ENCODE peak calls at places on chromosomes 6 and 20, in six cellular contexts. V is NCI-H1105; K is adipocyte; X is activated T-helper 2 cell treated with anti-CD3 and anti-CD28 coated beads, Interferon-gamma antibody, Interleukin-2, Interleukin-4, amounts not matched to agents 10 μg/mL and 5 μg/mL and 100 μg/mL, durations not matched to agents 14 hours and 24 hours and 36 hours; T is fibroblast of the conjunctiva; Q is bronchial epithelial cell. Z is an unnamed sample.

GRCh38 chr6:26031595-26032386 is 55.4 kb upstream of the HFE start:
- DNase-seq in V (peak; percentile 99), K (peak; percentile 97), X (peak; percentile 90), T (peak; percentile 96), Q (peak; percentile 93), Z (peak; percentile 69)

GRCh38 chr20:35732644-35732982 is 9.4 kb downstream of the RBM39 start:
- DNase-seq in V (no peak), K (no peak), X (no peak), T (no peak), Q (no peak), Z (no peak)

GRCh38 chr6:167664678-167665445 is 161.8 kb upstream of the AFDN start:
- DNase-seq in V (no peak), K (no peak), X (no peak), T (no peak), Q (no peak), Z (no peak)

GRCh38 chr6:132968419-132968950 is 154.1 kb downstream of the RPS12 start:
- DNase-seq in V (no peak), K (no peak), X (no peak), T (no peak), Q (no peak), Z (no peak)

GRCh38 chr6:26125015-26125690 is 37.9 kb downstream of the HFE start:
- DNase-seq in V (no peak), K (peak; percentile 37), X (peak; percentile 37), T (no peak), Q (peak; percentile 27), Z (no peak)

GRCh38 chr6:26270903-26271639 is 93.9 kb upstream of the BTN3A2 start:
- DNase-seq in V (peak; percentile 94), K (peak; percentile 93), X (peak; percentile 79), T (peak; percentile 91), Q (peak; percentile 89), Z (no peak)

GRCh38 chr6:82138075-82138791 is 109.3 kb downstream of the IBTK start:
- DNase-seq in V (no peak), K (no peak), X (no peak), T (no peak), Q (peak; percentile 18), Z (no peak)

GRCh38 chr20:62811720-62812119 is 5.1 kb upstream of the COL9A3 start:
- DNase-seq in V (no peak), K (no peak), X (no peak), T (no peak), Q (no peak), Z (no peak)

GRCh38 chr6:20542927-20543602 is 8.8 kb downstream of the CDKAL1 start:
- DNase-seq in V (peak; percentile 81), K (peak; percentile 86), X (peak; percentile 31), T (peak; percentile 50), Q (peak; percentile 100), Z (no peak)

GRCh38 chr20:1881240-1881835 is 13.9 kb upstream of the SIRPA start:
- DNase-seq in V (no peak), K (no peak), X (no peak), T (no peak), Q (no peak), Z (no peak)

GRCh38 chr6:33172307-33173227 is 19.7 kb downstream of the COL11A2 start:
- DNase-seq in V (no peak), K (peak; percentile 50), X (no peak), T (no peak), Q (peak; percentile 29), Z (no peak)

GRCh38 chr6:105282801-105283585 is 103.2 kb upstream of the POPDC3 start:
- DNase-seq in V (no peak), K (no peak), X (no peak), T (no peak), Q (no peak), Z (no peak)

GRCh38 chr20:20490673-20491072 is 122.8 kb downstream of the INSM1 start:
- DNase-seq in V (no peak), K (no peak), X (no peak), T (no peak), Q (no peak), Z (no peak)

GRCh38 chr6:45703041-45703739 is 312.5 kb downstream of the CLIC5 start:
- DNase-seq in V (no peak), K (peak; percentile 64), X (no peak), T (no peak), Q (peak; percentile 83), Z (no peak)

GRCh38 chr20:487655-488054 is 25.3 kb upstream of the TBC1D20 start:
- DNase-seq in V (no peak), K (no peak), X (no peak), T (no peak), Q (no peak), Z (no peak)

GRCh38 chr6:18099501-18099900 is 23.0 kb downstream of the NHLRC1 start:
- DNase-seq in V (no peak), K (no peak), X (no peak), T (no peak), Q (peak; percentile 58), Z (no peak)

GRCh38 chr20:20083796-20084195 is 31.5 kb downstream of the CFAP61 start:
- DNase-seq in V (peak; percentile 62), K (peak; percentile 67), X (no peak), T (no peak), Q (peak; percentile 51), Z (no peak)

GRCh38 chr6:146498309-146498708 is 45.3 kb upstream of the RAB32 start:
- DNase-seq in V (no peak), K (no peak), X (no peak), T (no peak), Q (no peak), Z (no peak)

GRCh38 chr6:161353208-161353613 is 79.3 kb upstream of the AGPAT4 start:
- DNase-seq in V (no peak), K (peak; percentile 8), X (no peak), T (no peak), Q (no peak), Z (no peak)

GRCh38 chr6:133568970-133569889 is 319.7 kb upstream of the TCF21 start:
- DNase-seq in V (peak; percentile 43), K (peak; percentile 89), X (no peak), T (peak; percentile 70), Q (peak; percentile 95), Z (no peak)

GRCh38 chr6:167750956-167751358 is 75.8 kb upstream of the AFDN start:
- DNase-seq in V (no peak), K (no peak), X (no peak), T (no peak), Q (peak; percentile 65), Z (no peak)

GRCh38 chr6:40474937-40475336 is 112.2 kb downstream of the LRFN2 start:
- DNase-seq in V (no peak), K (no peak), X (no peak), T (no peak), Q (no peak), Z (no peak)

GRCh38 chr6:116424001-116424400 is 37.2 kb upstream of the CALHM6 start:
- DNase-seq in V (no peak), K (no peak), X (no peak), T (no peak), Q (peak; percentile 77), Z (no peak)

GRCh38 chr6:156348376-156348775 is 428.8 kb upstream of the ARID1B start:
- DNase-seq in V (no peak), K (no peak), X (no peak), T (no peak), Q (no peak), Z (no peak)

GRCh38 chr20:6765469-6766058 is 1.9 kb upstream of the BMP2 start:
- DNase-seq in V (peak; percentile 57), K (peak; percentile 78), X (no peak), T (peak; percentile 43), Q (peak; percentile 65), Z (no peak)

GRCh38 chr20:21048841-21049273 is 57.3 kb downstream of the LINC00237 start:
- DNase-seq in V (no peak), K (no peak), X (peak; percentile 24), T (no peak), Q (no peak), Z (no peak)

Z was measured in anterior cingulate cortex.